ENCODE peak calls at places on chromosomes 12 and 14, in six cellular contexts. R is HCEC 1CT; H is stimulated activated CD8-positive, alpha-beta memory T cell treated with anti-CD3 and anti-CD28 coated beads, Interleukin-15, amount 100 ng/mL, for 4 hours; F is NCI-H1092 treated with DMSO at 0.1 percent for 48 hours; Q is activated T-helper 1 cell treated with anti-CD3 and anti-CD28 coated beads, Interleukin-12 subunit alpha, Interleukin-12 subunit beta, Interleukin-2, Interleukin-4 antibody, amounts not matched to agents 30 ng/mL and 10 ng/mL and 1 ng/mL, durations not matched to agents 14 hours and 24 hours and 36 hours; E is SJSA1. I is an unnamed sample.
A peak's percentile ranks its signal among the peaks of the same experiment; 100 is the strongest.

GRCh38 chr12:67991158-67991557 is 1.9 kb downstream of the IFNG-AS1 start:
- DNase-seq in R (no peak), H (peak; percentile 20), F (no peak), Q (peak; percentile 48), E (no peak), I (no peak)

GRCh38 chr14:88613552-88614010 is 50.7 kb downstream of the ZC3H14 start:
- DNase-seq in R (peak; percentile 80), H (no peak), F (peak; percentile 28), Q (no peak), E (no peak), I (no peak)

GRCh38 chr12:56721721-56722120 is 3.4 kb downstream of the NACA start:
- DNase-seq in R (no peak), H (no peak), F (no peak), Q (no peak), E (no peak), I (no peak)

GRCh38 chr14:84591827-84592540 is 938.0 kb upstream of the FLRT2 start:
- DNase-seq in R (no peak), H (no peak), F (peak; percentile 92), Q (no peak), E (no peak), I (no peak)

GRCh38 chr14:101445278-101445677 is 116.0 kb upstream of the DIO3 start:
- DNase-seq in R (no peak), H (no peak), F (no peak), Q (no peak), E (no peak), I (no peak)

GRCh38 chr14:101914083-101914482 is 50.3 kb upstream of the DYNC1H1 start:
- DNase-seq in R (no peak), H (no peak), F (no peak), Q (no peak), E (no peak), I (no peak)

GRCh38 chr12:5430639-5431603 is 987 bp upstream of the NTF3 start:
- DNase-seq in R (no peak), H (no peak), F (no peak), Q (no peak), E (no peak), I (no peak)

GRCh38 chr14:89337161-89337560 is 79.9 kb downstream of the FOXN3 start:
- DNase-seq in R (no peak), H (no peak), F (no peak), Q (no peak), E (no peak), I (no peak)

GRCh38 chr12:98227162-98227561 is 288.2 kb upstream of the TMPO start:
- DNase-seq in R (no peak), H (no peak), F (peak; percentile 18), Q (no peak), E (no peak), I (no peak)

GRCh38 chr12:24431872-24432271 is 482.4 kb upstream of the SOX5 start:
- DNase-seq in R (no peak), H (no peak), F (no peak), Q (no peak), E (no peak), I (no peak)

GRCh38 chr12:82047480-82047879 is 288.3 kb upstream of the PPFIA2 start:
- DNase-seq in R (peak; percentile 18), H (no peak), F (no peak), Q (no peak), E (no peak), I (no peak)

GRCh38 chr12:91813701-91814100 is 331.9 kb downstream of the BTG1 start:
- DNase-seq in R (peak; percentile 38), H (no peak), F (no peak), Q (no peak), E (no peak), I (no peak)

GRCh38 chr12:112906712-112907414 is at the start of gene OAS1:
- DNase-seq in R (peak; percentile 16), H (no peak), F (peak; percentile 41), Q (peak; percentile 49), E (no peak), I (no peak)

GRCh38 chr12:23055004-23055403 is 430.0 kb downstream of the ETNK1 start:
- DNase-seq in R (peak; percentile 11), H (no peak), F (peak; percentile 6), Q (no peak), E (no peak), I (no peak)

GRCh38 chr14:92973265-92973797 is 50.4 kb downstream of the CHGA start:
- DNase-seq in R (peak; percentile 47), H (no peak), F (peak; percentile 29), Q (no peak), E (peak; percentile 58), I (no peak)

GRCh38 chr14:53968756-53969155 is 12.1 kb upstream of the BMP4 start:
- DNase-seq in R (no peak), H (no peak), F (no peak), Q (no peak), E (no peak), I (no peak)

GRCh38 chr12:62713190-62713589 is 221.8 kb downstream of the PPM1H start:
- DNase-seq in R (no peak), H (no peak), F (no peak), Q (no peak), E (no peak), I (no peak)

GRCh38 chr12:256225-256624 is 6.4 kb downstream of the SLC6A13 start:
- DNase-seq in R (no peak), H (no peak), F (no peak), Q (no peak), E (no peak), I (no peak)